ENCODE peak calls at places on chromosomes 12 and 14, in five cellular contexts. V is hepatocyte, E is psoas muscle, P is heart right ventricle, M is mesendoderm. I is an unnamed sample.
A peak's percentile ranks its signal among the peaks of the same experiment; 100 is the strongest.

GRCh38 chr14:61461808-61462275 is 140.5 kb downstream of the PRKCH start:
- DNase-seq in V (peak; percentile 76), E (no peak), P (peak; percentile 65), M (peak; percentile 71), I (no peak)

GRCh38 chr14:68458840-68459469 is 333.9 kb downstream of the ZFP36L1 start:
- DNase-seq in E (peak; percentile 45), V (peak; percentile 73), P (peak; percentile 57), M (peak; percentile 95), I (peak; percentile 45)

GRCh38 chr12:110786012-110786411 is 43.3 kb upstream of the PPP1CC start:
- DNase-seq in P (no peak), E (no peak), M (no peak), V (no peak), I (no peak)

GRCh38 chr12:48779869-48780268 is 9.0 kb downstream of the ADCY6 start:
- DNase-seq in V (peak; percentile 51), E (no peak), P (peak; percentile 90), M (no peak), I (peak; percentile 68)

GRCh38 chr12:20372326-20373097 is 4.2 kb downstream of the PDE3A start:
- DNase-seq in M (no peak), V (no peak), E (no peak), P (no peak), I (no peak)

GRCh38 chr12:4177257-4177656 is 96.3 kb upstream of the CCND2 start:
- DNase-seq in V (no peak), P (no peak), E (no peak), M (no peak), I (no peak)

GRCh38 chr14:49249022-49249421 is 337.2 kb downstream of the RPS29 start:
- DNase-seq in V (no peak), P (no peak), E (no peak), M (no peak), I (no peak)

GRCh38 chr12:122834229-122834920 is 882 bp upstream of the HIP1R start:
- DNase-seq in P (no peak), M (peak; percentile 82), V (peak; percentile 83), E (no peak), I (no peak)

GRCh38 chr14:51442513-51443175 is 202.6 kb downstream of the TMX1 start:
- DNase-seq in M (no peak), V (peak; percentile 40), E (no peak), P (no peak), I (no peak)

GRCh38 chr14:33938131-33938949 is 12.5 kb downstream of the EGLN3 start:
- DNase-seq in P (peak; percentile 81), M (peak; percentile 80), E (peak; percentile 68), V (peak; percentile 62), I (peak; percentile 87)

GRCh38 chr12:123491056-123491455 is 33.1 kb downstream of the SNRNP35 start:
- DNase-seq in E (no peak), M (no peak), V (no peak), P (no peak), I (no peak)

GRCh38 chr14:22333408-22334274 is 255.4 kb downstream of the DAD1 start:
- DNase-seq in E (no peak), V (peak; percentile 70), M (peak; percentile 88), P (no peak), I (no peak)

GRCh38 chr12:52798003-52798670 is 2.2 kb upstream of the KRT3 start:
- DNase-seq in E (no peak), V (no peak), P (no peak), M (no peak), I (no peak)

GRCh38 chr14:53226553-53226952 is 73.4 kb upstream of the DDHD1 start:
- DNase-seq in M (no peak), E (peak; percentile 29), V (no peak), P (peak; percentile 54), I (peak; percentile 25)

GRCh38 chr12:113064395-113065125 is 8.0 kb downstream of the DTX1 start:
- DNase-seq in M (no peak), V (no peak), E (no peak), P (no peak), I (no peak)

GRCh38 chr14:73140924-73141323 is 4.6 kb downstream of the PSEN1 start:
- DNase-seq in V (no peak), M (no peak), E (no peak), P (no peak), I (no peak)

GRCh38 chr12:58067610-58068387 is 126.4 kb downstream of the ATP23 start:
- DNase-seq in E (no peak), V (no peak), M (peak; percentile 15), P (no peak), I (no peak)

GRCh38 chr14:66511849-66512248 is 3.9 kb downstream of the GPHN start:
- DNase-seq in M (no peak), P (no peak), V (no peak), E (no peak), I (no peak)

GRCh38 chr12:119931402-119931801 is 54.3 kb upstream of the CIT start:
- DNase-seq in P (no peak), M (no peak), V (no peak), E (no peak), I (no peak)

GRCh38 chr14:96727490-96727889 is 69.7 kb upstream of the VRK1 start:
- DNase-seq in M (no peak), V (no peak), E (no peak), P (no peak), I (no peak)

GRCh38 chr12:6430124-6430989 is 14.4 kb upstream of the CD27 start:
- DNase-seq in V (peak; percentile 77), M (no peak), P (peak; percentile 79), E (peak; percentile 89), I (peak; percentile 67)

GRCh38 chr12:19800884-19801283 is 361.6 kb downstream of the AEBP2 start:
- DNase-seq in M (no peak), V (no peak), E (no peak), P (no peak), I (no peak)

GRCh38 chr14:50997712-50998111 is 53.4 kb upstream of the PYGL start:
- DNase-seq in V (no peak), E (no peak), P (no peak), M (peak; percentile 67), I (no peak)

GRCh38 chr14:51448831-51449665 is 202.7 kb upstream of the FRMD6 start:
- DNase-seq in V (no peak), P (peak; percentile 57), E (no peak), M (no peak), I (peak; percentile 39)

GRCh38 chr12:120119395-120119973 is 2.9 kb upstream of the RAB35 start:
- DNase-seq in V (no peak), M (no peak), E (no peak), P (no peak), I (no peak)

DNA sequence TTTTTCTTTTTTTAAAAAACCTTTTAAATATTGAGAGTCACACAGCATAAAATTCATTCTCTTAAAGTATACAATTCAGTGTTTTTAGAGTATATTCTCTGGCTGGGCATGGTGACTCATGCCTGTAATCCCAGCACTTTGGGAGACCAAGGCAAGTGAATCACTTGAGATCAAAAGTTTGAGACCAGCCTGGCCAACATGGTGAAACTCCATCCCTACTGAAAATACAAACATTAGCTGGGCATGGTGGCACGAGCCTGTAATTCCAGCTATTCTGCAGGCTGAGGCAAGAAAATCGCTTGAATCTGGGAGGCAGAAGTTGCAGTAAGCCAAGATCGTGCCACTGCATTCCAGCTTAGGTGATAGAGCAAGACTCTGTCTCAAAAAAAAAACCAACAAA is 68.4 kb upstream of the BCAT1 start:
- DNase-seq in V (no peak), M (no peak), P (no peak), E (no peak), I (no peak)
- H3K36me3 ChIP-seq in V (no peaks in the 10 kb centered on the region), M (no peaks in the 10 kb centered on the region), P (no peaks in the 10 kb centered on the region), E (no peaks in the 10 kb centered on the region), I (no peaks in the 10 kb centered on the region)

GRCh38 chr14:93959239-93960107 is 16.9 kb downstream of the ASB2 start:
- DNase-seq in M (peak; percentile 92), E (peak; percentile 77), P (peak; percentile 49), V (peak; percentile 94), I (no peak)

GRCh38 chr14:93962701-93963601 is 13.4 kb downstream of the ASB2 start:
- DNase-seq in P (no peak), V (no peak), E (no peak), M (no peak), I (no peak)

GRCh38 chr14:93961610-93962009 is 14.8 kb downstream of the ASB2 start:
- DNase-seq in P (no peak), M (no peak), V (no peak), E (no peak), I (no peak)

GRCh38 chr14:93960108-93960475 is 16.3 kb downstream of the ASB2 start:
- DNase-seq in M (no peak), P (no peak), E (no peak), V (peak; percentile 46), I (no peak)

GRCh38 chr14:93960774-93961438 is 15.5 kb downstream of the ASB2 start:
- DNase-seq in P (no peak), E (no peak), V (no peak), M (no peak), I (no peak)
- H3K4me1 ChIP-seq in P (peaks cover 47% of the 10 kb centered on the region), E (peaks cover 90% of the 10 kb centered on the region), V (peaks cover 19% of the 10 kb centered on the region), M (peaks cover 6% of the 10 kb centered on the region), I (peaks cover 96% of the 10 kb centered on the region)

GRCh38 chr14:54672688-54673087 is 105.8 kb downstream of the SAMD4A start:
- DNase-seq in M (no peak), E (no peak), V (no peak), P (no peak), I (no peak)
- H3K27ac ChIP-seq in M (no peak overlapping the region), E (peak overlapping the region; percentile 84), V (no peak overlapping the region), P (peak overlapping the region; percentile 73), I (peak overlapping the region; percentile 94)

GRCh38 chr12:10740182-10740581 is 17.1 kb upstream of the YBX3 start:
- DNase-seq in P (no peak), M (peak; percentile 70), V (peak; percentile 47), E (no peak), I (no peak)

GRCh38 chr12:10736460-10736859 is 13.3 kb upstream of the YBX3 start:
- DNase-seq in E (no peak), P (no peak), V (no peak), M (no peak), I (no peak)

GRCh38 chr12:10739157-10740118 is 16.3 kb upstream of the YBX3 start:
- DNase-seq in P (no peak), M (no peak), V (no peak), E (no peak), I (no peak)

GRCh38 chr12:10737249-10737648 is 14.1 kb upstream of the YBX3 start:
- DNase-seq in V (no peak), E (no peak), M (no peak), P (no peak), I (no peak)

GRCh38 chr12:10741836-10742235 is 18.7 kb upstream of the YBX3 start:
- DNase-seq in E (no peak), P (no peak), M (no peak), V (no peak), I (no peak)
- H3K36me3 ChIP-seq in E (no peaks in the 10 kb centered on the region), P (no peaks in the 10 kb centered on the region), M (no peaks in the 10 kb centered on the region), V (no peaks in the 10 kb centered on the region), I (no peaks in the 10 kb centered on the region)

GRCh38 chr14:35349496-35349895 is 55.1 kb downstream of the NFKBIA start:
- DNase-seq in M (no peak), E (no peak), V (no peak), P (no peak), I (no peak)

GRCh38 chr14:35351497-35351896 is 53.1 kb downstream of the NFKBIA start:
- DNase-seq in V (no peak), M (no peak), P (no peak), E (no peak), I (no peak)

GRCh38 chr14:35351897-35352273 is 52.7 kb downstream of the NFKBIA start:
- DNase-seq in M (peak; percentile 49), E (no peak), P (no peak), V (no peak), I (no peak)

GRCh38 chr14:35347323-35348043 is 55.3 kb downstream of the PSMA6 start:
- DNase-seq in V (peak; percentile 51), E (no peak), P (no peak), M (peak; percentile 76), I (no peak)

GRCh38 chr14:35349966-35350365 is 54.6 kb downstream of the NFKBIA start:
- DNase-seq in M (peak; percentile 42), P (no peak), E (no peak), V (no peak), I (no peak)
- H3K4me1 ChIP-seq in M (peaks cover 21% of the 10 kb centered on the region), P (peaks cover 11% of the 10 kb centered on the region), E (no peaks in the 10 kb centered on the region), V (peaks cover 17% of the 10 kb centered on the region), I (peaks cover 16% of the 10 kb centered on the region)